ENCODE peak calls at places on chromosomes 16 and 17, in ten cellular contexts. Y is stomach, V is A549, Z is GM12878, H is ovary, P is tibial nerve, C is SK-N-SH, T is transverse colon, L is suprapubic skin, R is HepG2. S is an unnamed sample.

GRCh38 chr17:76213491-76213890 is 26.8 kb downstream of the RNF157 start:
- DNase-seq in Y (no peak), V (no peak), Z (no peak), H (no peak), P (no peak), C (no peak), T (no peak), L (no peak), R (no peak), S (no peak)

GRCh38 chr17:68290955-68291835 is at the start of the genes ARSG and SLC16A6:
- DNase-seq in Y (peak; percentile 64), V (peak; percentile 74), Z (no peak), H (peak; percentile 77), P (peak; percentile 23), C (peak; percentile 92), T (peak; percentile 63), L (no peak), R (peak; percentile 78), S (no peak)

GRCh38 chr16:57814896-57815295 is 12.6 kb upstream of the KIFC3 start:
- DNase-seq in Y (no peak), V (no peak), Z (no peak), H (no peak), P (no peak), C (no peak), T (no peak), L (no peak), R (no peak), S (no peak)

GRCh38 chr16:58685084-58685449 is 497 bp upstream of the SLC38A7 start:
- DNase-seq in Y (no peak), V (no peak), Z (no peak), H (no peak), P (no peak), C (no peak), T (no peak), L (no peak), R (peak; percentile 44), S (no peak)

GRCh38 chr16:3696425-3697218 is 20.7 kb downstream of the TRAP1 start:
- DNase-seq in Y (peak; percentile 34), V (no peak), Z (no peak), H (no peak), P (no peak), C (no peak), T (no peak), L (no peak), R (peak; percentile 68), S (no peak)

GRCh38 chr17:57311281-57312216 is 55.2 kb downstream of the MSI2 start:
- DNase-seq in Y (peak; percentile 38), V (no peak), Z (no peak), H (no peak), P (no peak), C (no peak), T (peak; percentile 82), L (no peak), R (no peak), S (no peak)

GRCh38 chr16:85449195-85449884 is 163.8 kb upstream of the GSE1 start:
- DNase-seq in Y (peak; percentile 63), V (no peak), Z (no peak), H (no peak), P (no peak), C (no peak), T (no peak), L (no peak), R (peak; percentile 61), S (no peak)

GRCh38 chr16:24164402-24164801 is 91.7 kb upstream of the CACNG3 start:
- DNase-seq in Y (no peak), V (no peak), Z (no peak), H (no peak), P (no peak), C (no peak), T (no peak), L (no peak), R (no peak), S (no peak)

GRCh38 chr16:64996641-64997040 is 125.2 kb downstream of the CDH11 start:
- DNase-seq in Y (no peak), V (no peak), Z (no peak), H (no peak), P (no peak), C (no peak), T (no peak), L (no peak), R (no peak), S (no peak)

GRCh38 chr17:64259436-64259835 is 3.6 kb downstream of the TEX2 start:
- DNase-seq in Y (no peak), V (no peak), Z (no peak), H (no peak), P (no peak), C (no peak), T (no peak), L (no peak), R (no peak), S (no peak)

GRCh38 chr17:64262125-64262421 is 987 bp downstream of the TEX2 start:
- DNase-seq in Y (no peak), V (no peak), Z (no peak), H (no peak), P (no peak), C (no peak), T (no peak), L (no peak), R (peak; percentile 41), S (no peak)

GRCh38 chr17:64262422-64263260 is at the start of gene TEX2:
- DNase-seq in Y (peak; percentile 81), V (peak; percentile 59), Z (no peak), H (peak; percentile 49), P (peak; percentile 28), C (peak; percentile 86), T (peak; percentile 66), L (peak; percentile 78), R (peak; percentile 39), S (peak; percentile 78)

GRCh38 chr17:64261422-64262124 is 1.5 kb downstream of the TEX2 start:
- DNase-seq in Y (no peak), V (no peak), Z (no peak), H (no peak), P (no peak), C (no peak), T (no peak), L (no peak), R (no peak), S (no peak)

DNA sequence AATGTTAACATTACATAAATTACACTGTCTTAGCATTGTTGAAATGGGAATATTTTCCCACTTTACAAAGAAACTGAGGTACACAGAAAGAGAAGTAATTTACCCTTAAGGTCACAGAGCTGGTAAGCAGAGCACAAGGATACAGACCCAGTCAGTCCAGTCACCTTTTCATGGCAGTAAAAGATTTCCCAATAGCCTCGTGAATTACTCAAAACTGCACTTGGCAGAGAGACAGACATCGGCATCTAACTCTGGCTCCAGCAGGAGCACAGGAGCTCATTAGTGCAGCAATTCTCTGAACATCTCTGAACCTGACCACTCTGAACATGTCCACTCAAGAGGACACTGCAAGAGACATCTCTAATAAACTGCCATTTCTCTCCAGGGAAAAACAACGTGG is 3.1 kb downstream of the TEX2 start:
- DNase-seq in Y (no peak), V (no peak), Z (no peak), H (no peak), P (no peak), C (no peak), T (no peak), L (no peak), R (no peak), S (no peak)
- TF ChIP-seq EP300 in Y (no peak), V (no peak), Z (no peak), H (no peak), P (no peak), C (no peak), T (no peak), L (no peak), R (no peak), S (no peak)

DNA sequence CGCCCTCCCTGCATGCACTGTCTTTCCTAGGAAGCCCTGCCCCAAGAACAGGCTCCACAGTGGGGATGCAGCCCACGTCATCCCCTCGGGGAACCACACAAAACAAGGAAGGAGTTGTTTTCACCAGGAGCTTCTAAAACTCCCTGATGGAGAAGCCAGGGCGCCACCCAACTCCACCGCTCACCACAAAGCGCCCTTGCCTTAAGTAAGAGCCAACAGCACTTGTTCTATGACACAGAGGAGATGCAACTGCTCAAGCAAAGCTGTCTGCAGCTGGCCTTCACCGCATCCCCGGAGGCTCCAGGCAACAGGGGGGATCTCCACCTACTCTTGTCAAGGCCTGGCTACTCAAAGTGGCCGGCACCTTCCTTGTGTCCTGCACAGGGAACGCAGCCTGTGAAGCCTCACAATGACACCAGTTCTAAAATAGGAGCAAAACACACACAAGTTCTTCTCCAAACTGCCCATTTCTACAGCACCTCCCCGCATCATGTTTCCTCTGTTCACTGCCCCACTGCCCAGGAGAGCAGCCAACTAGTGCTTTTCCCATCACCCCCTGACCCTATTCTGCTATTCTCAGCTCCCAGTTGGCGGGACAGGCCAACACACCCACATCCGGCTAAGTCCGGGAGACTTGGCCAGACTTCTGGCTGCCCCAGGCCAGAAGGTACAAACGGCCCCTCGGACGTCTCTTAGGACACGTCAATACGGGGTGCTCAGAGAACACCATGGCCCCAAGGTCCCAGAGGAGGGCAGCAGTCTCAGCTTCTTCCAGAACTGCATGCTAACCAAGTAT is 24.2 kb downstream of the MPG start:
- DNase-seq in Y (no peak), V (no peak), Z (no peak), H (peak; percentile 80), P (peak; percentile 65), C (no peak), T (no peak), L (no peak), R (no peak), S (peak; percentile 80)
- TF ChIP-seq EP300 in Y (no peak), V (no peak), Z (no peak), H (no peak), P (peak; percentile 12), C (no peak), T (no peak), L (no peak), R (no peak), S (no peak)

DNA sequence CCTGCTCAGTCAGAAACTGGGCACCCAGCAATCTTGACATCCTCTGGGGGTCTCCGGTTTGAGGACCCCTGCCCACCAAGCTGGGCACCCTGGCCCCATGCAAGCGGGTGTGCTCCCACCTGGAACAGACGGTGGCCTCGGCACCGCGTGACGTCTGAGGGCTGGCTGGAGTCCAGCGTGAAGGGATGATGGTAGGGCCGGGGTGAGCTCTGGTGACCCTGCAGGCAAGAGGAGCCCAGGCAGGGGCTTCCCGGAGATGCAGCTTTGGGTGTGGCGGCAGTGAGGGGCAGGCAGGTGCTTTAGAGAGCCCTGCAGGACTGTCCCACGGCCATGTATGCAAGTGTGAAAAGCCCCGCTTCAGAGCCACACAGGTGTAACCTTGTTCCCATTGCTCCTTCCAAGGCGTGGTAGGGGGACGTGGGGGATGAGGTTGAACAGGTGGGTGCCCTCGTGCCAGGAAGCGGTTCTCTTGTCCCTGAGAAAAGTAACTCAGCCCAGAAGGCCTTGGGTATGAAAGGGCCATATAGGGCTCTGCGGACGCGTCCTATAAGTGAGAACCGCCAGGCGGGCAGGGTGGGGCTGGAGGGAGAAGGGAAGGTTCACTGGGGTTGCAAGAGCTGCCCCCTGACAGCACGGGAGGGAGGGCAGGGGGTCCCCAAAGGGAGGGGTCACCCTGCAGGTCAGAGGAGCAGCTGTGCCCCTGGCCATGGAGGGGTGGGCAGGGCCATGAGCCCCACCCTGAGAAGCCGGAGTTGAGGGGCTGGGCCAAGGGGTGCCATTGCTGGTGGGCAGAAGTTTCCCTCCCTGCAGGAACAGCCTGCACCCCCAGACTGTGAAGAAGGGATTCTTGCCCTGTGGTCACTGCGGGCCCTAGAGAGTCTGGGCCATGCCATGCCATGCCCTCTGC is 9.2 kb downstream of the RGS11 start:
- DNase-seq in Y (no peak), V (no peak), Z (no peak), H (no peak), P (no peak), C (peak; percentile 29), T (no peak), L (no peak), R (no peak), S (no peak)
- TF ChIP-seq EP300 in Y (no peak), V (no peak), Z (no peak), H (no peak), P (no peak), C (no peak), T (no peak), L (no peak), R (no peak), S (no peak)

GRCh38 chr16:87344931-87345631 is 27.9 kb upstream of the C16orf95 start:
- DNase-seq in Y (peak; percentile 34), V (no peak), Z (no peak), H (no peak), P (no peak), C (no peak), T (peak; percentile 67), L (no peak), R (no peak), S (no peak)
- TF ChIP-seq EP300 in Y (no peak), V (no peak), Z (no peak), H (no peak), P (no peak), C (no peak), T (no peak), L (no peak), R (no peak), S (no peak)

S was measured in sigmoid colon.